ENCODE peak calls at places on chromosomes 13 and 19, in seven cellular contexts. One of them, this sample, is unnamed.

GRCh38 chr19:38309615-38310278 is 5.7 kb downstream of the C19orf33 start:
- DNase-seq in B cell: no peak
- DNase-seq in HT1080: no peak
- DNase-seq in PC-3: no peak
- DNase-seq in GM04503: no peak
- DNase-seq in SW480: no peak
- DNase-seq in T-helper 2 cell: no peak
- DNase-seq in this sample: no peak

GRCh38 chr13:42997381-42997780 is 5.3 kb upstream of the EPSTI1 start:
- DNase-seq in PC-3: no peak
- DNase-seq in GM04503: no peak
- DNase-seq in HT1080: peak
- DNase-seq in T-helper 2 cell: no peak
- DNase-seq in SW480: no peak
- DNase-seq in B cell: no peak
- DNase-seq in this sample: no peak

GRCh38 chr13:20192470-20193141 is at the start of gene GJB2:
- DNase-seq in T-helper 2 cell: peak
- DNase-seq in GM04503: no peak
- DNase-seq in HT1080: no peak
- DNase-seq in B cell: no peak
- DNase-seq in PC-3: peak
- DNase-seq in SW480: no peak
- DNase-seq in this sample: no peak

GRCh38 chr19:33840783-33841182 is 44.1 kb downstream of the KCTD15 start:
- DNase-seq in B cell: no peak
- DNase-seq in SW480: no peak
- DNase-seq in HT1080: no peak
- DNase-seq in GM04503: no peak
- DNase-seq in T-helper 2 cell: no peak
- DNase-seq in PC-3: no peak
- DNase-seq in this sample: no peak

GRCh38 chr13:94778986-94779385 is 66.6 kb upstream of the SOX21 start:
- DNase-seq in HT1080: no peak
- DNase-seq in T-helper 2 cell: no peak
- DNase-seq in B cell: no peak
- DNase-seq in SW480: no peak
- DNase-seq in PC-3: no peak
- DNase-seq in GM04503: no peak
- DNase-seq in this sample: no peak

GRCh38 chr13:98529171-98529570 is 47.7 kb downstream of the STK24 start:
- DNase-seq in T-helper 2 cell: no peak
- DNase-seq in GM04503: no peak
- DNase-seq in PC-3: no peak
- DNase-seq in B cell: no peak
- DNase-seq in SW480: no peak
- DNase-seq in HT1080: no peak
- DNase-seq in this sample: no peak

GRCh38 chr19:3570619-3571018 is 2.1 kb upstream of the HMG20B start:
- DNase-seq in B cell: no peak
- DNase-seq in GM04503: no peak
- DNase-seq in SW480: no peak
- DNase-seq in HT1080: no peak
- DNase-seq in PC-3: no peak
- DNase-seq in T-helper 2 cell: no peak
- DNase-seq in this sample: no peak

GRCh38 chr13:50125556-50126377 is 110.5 kb downstream of the KCNRG start:
- DNase-seq in SW480: peak
- DNase-seq in B cell: peak
- DNase-seq in HT1080: peak
- DNase-seq in T-helper 2 cell: peak
- DNase-seq in GM04503: no peak
- DNase-seq in PC-3: peak
- DNase-seq in this sample: peak

GRCh38 chr13:52454459-52454824 is 836 bp upstream of the CKAP2 start:
- DNase-seq in GM04503: no peak
- DNase-seq in SW480: peak
- DNase-seq in T-helper 2 cell: peak
- DNase-seq in B cell: peak
- DNase-seq in PC-3: peak
- DNase-seq in HT1080: peak
- DNase-seq in this sample: peak

This sample was measured in OCI-LY7.